ENCODE peak calls at places on chromosomes 5 and 9, in seven cellular contexts. Y, G, B, D, M, K and S are unnamed samples.

GRCh38 chr5:132103969-132104391 is 30.4 kb downstream of the CSF2 start:
- DNase-seq in Y (no peak), G (no peak), B (no peak), D (no peak), M (peak; percentile 64), K (no peak), S (peak; percentile 60)

GRCh38 chr5:111072949-111073682 is 1.6 kb downstream of the TSLP start:
- DNase-seq in Y (peak; percentile 28), G (peak; percentile 92), B (peak; percentile 36), D (peak; percentile 65), M (peak; percentile 38), K (peak; percentile 29), S (peak; percentile 73)

GRCh38 chr5:81626524-81626923 is 124.4 kb downstream of the SSBP2 start:
- DNase-seq in Y (peak; percentile 90), G (no peak), B (peak; percentile 82), D (peak; percentile 59), M (no peak), K (peak; percentile 91), S (no peak)

GRCh38 chr5:9188131-9188530 is 357.7 kb downstream of the SEMA5A start:
- DNase-seq in Y (peak; percentile 96), G (no peak), B (peak; percentile 95), D (peak; percentile 68), M (no peak), K (peak; percentile 86), S (peak; percentile 36)

GRCh38 chr5:73619606-73620334 is 6.2 kb upstream of the ARHGEF28 start:
- DNase-seq in Y (no peak), G (no peak), B (no peak), D (no peak), M (no peak), K (no peak), S (no peak)

GRCh38 chr5:5331838-5332237 is 90.6 kb upstream of the ICE1 start:
- DNase-seq in Y (no peak), G (peak; percentile 50), B (no peak), D (no peak), M (no peak), K (peak; percentile 50), S (peak; percentile 12)

GRCh38 chr5:177472460-177473441 is 683 bp downstream of the DBN1 start:
- DNase-seq in Y (no peak), G (peak; percentile 75), B (no peak), D (peak; percentile 66), M (peak; percentile 45), K (peak; percentile 53), S (peak; percentile 59)

GRCh38 chr5:178471666-178472065 is 118.5 kb downstream of the COL23A1 start:
- DNase-seq in Y (no peak), G (peak; percentile 42), B (no peak), D (no peak), M (no peak), K (no peak), S (no peak)

GRCh38 chr5:81192351-81192750 is 40.8 kb upstream of the CKMT2 start:
- DNase-seq in Y (no peak), G (peak; percentile 79), B (no peak), D (no peak), M (no peak), K (no peak), S (no peak)

GRCh38 chr5:156361451-156362109 is 34.6 kb downstream of the SGCD start:
- DNase-seq in Y (peak; percentile 88), G (no peak), B (no peak), D (peak; percentile 54), M (no peak), K (peak; percentile 39), S (no peak)

GRCh38 chr9:137666950-137667670 is 48.3 kb downstream of the EHMT1 start:
- DNase-seq in Y (no peak), G (peak; percentile 90), B (no peak), D (no peak), M (peak; percentile 90), K (no peak), S (no peak)

GRCh38 chr9:68983008-68983411 is 30.9 kb downstream of the PRKACG start:
- DNase-seq in Y (no peak), G (no peak), B (no peak), D (no peak), M (no peak), K (no peak), S (no peak)

GRCh38 chr5:5141625-5142527 is 1.7 kb downstream of the ADAMTS16 start:
- DNase-seq in Y (peak; percentile 51), G (peak; percentile 71), B (peak; percentile 79), D (peak; percentile 89), M (peak; percentile 68), K (peak; percentile 47), S (peak; percentile 59)

GRCh38 chr5:5359623-5360022 is 62.9 kb upstream of the ICE1 start:
- DNase-seq in Y (no peak), G (no peak), B (no peak), D (no peak), M (no peak), K (no peak), S (no peak)

GRCh38 chr5:16271851-16272250 is 92.3 kb upstream of the MARCHF11 start:
- DNase-seq in Y (no peak), G (peak; percentile 59), B (no peak), D (no peak), M (no peak), K (no peak), S (no peak)

GRCh38 chr9:80175286-80175906 is 603.6 kb downstream of the TLE4 start:
- DNase-seq in Y (peak; percentile 64), G (no peak), B (peak; percentile 75), D (peak; percentile 80), M (peak; percentile 56), K (peak; percentile 36), S (peak; percentile 40)

GRCh38 chr5:142767178-142767577 is 3.0 kb upstream of the ARHGAP26 start:
- DNase-seq in Y (no peak), G (no peak), B (no peak), D (no peak), M (no peak), K (no peak), S (no peak)

GRCh38 chr9:5442400-5443011 is 4.8 kb upstream of the PLGRKT start:
- DNase-seq in Y (peak; percentile 66), G (peak; percentile 72), B (peak; percentile 82), D (peak; percentile 69), M (peak; percentile 76), K (peak; percentile 50), S (peak; percentile 26)

GRCh38 chr5:38848637-38849036 is 2.8 kb downstream of the OSMR start:
- DNase-seq in Y (no peak), G (no peak), B (no peak), D (no peak), M (no peak), K (no peak), S (no peak)
- H3K4me3 ChIP-seq in Y (peak overlapping the region; percentile 18), G (no peak overlapping the region), B (no peak overlapping the region), D (peak overlapping the region; percentile 100), M (no peak overlapping the region), K (peak overlapping the region; percentile 95), S (no peak overlapping the region)

GRCh38 chr9:111118256-111118950 is 80.1 kb upstream of the LPAR1 start:
- DNase-seq in Y (peak; percentile 89), G (no peak), B (peak; percentile 34), D (peak; percentile 58), M (no peak), K (peak; percentile 77), S (no peak)
- H3K4me3 ChIP-seq in Y (no peak overlapping the region), G (no peak overlapping the region), B (no peak overlapping the region), D (no peak overlapping the region), M (no peak overlapping the region), K (no peak overlapping the region), S (no peak overlapping the region)

GRCh38 chr5:139417214-139417613 is 13.3 kb upstream of the SPATA24 start:
- DNase-seq in Y (peak; percentile 76), G (no peak), B (peak; percentile 80), D (peak; percentile 3), M (no peak), K (peak; percentile 53), S (peak; percentile 31)

GRCh38 chr5:139415869-139416268 is 12.0 kb upstream of the SPATA24 start:
- DNase-seq in Y (no peak), G (no peak), B (no peak), D (no peak), M (no peak), K (no peak), S (no peak)

GRCh38 chr5:139415221-139415861 is 11.5 kb upstream of the SPATA24 start:
- DNase-seq in Y (no peak), G (no peak), B (no peak), D (no peak), M (no peak), K (no peak), S (no peak)

GRCh38 chr5:139414601-139415121 is 10.8 kb upstream of the SPATA24 start:
- DNase-seq in Y (no peak), G (no peak), B (no peak), D (no peak), M (no peak), K (peak; percentile 48), S (no peak)

DNA sequence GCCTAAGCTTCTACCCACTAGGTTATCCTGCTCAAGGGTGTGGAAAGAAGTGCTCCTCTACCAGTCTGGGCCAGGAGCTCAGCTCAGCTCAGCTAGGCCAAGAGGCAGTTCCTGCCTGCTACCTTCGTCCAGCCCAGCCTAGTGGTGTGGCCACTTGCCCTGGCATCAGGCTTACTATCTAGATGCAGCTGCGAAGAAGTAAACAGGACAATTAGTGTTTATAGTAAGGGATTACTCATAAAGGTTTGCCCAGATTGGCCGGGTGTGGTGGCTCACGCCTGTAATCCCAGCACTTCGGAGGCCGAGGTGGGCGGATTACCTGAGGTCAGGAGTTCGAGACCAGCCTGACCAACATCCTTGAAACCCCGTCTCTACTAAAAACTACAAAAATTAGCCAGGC is 12.8 kb upstream of the SPATA24 start:
- DNase-seq in Y (no peak), G (no peak), B (no peak), D (no peak), M (no peak), K (no peak), S (no peak)
- H3K4me3 ChIP-seq in Y (no peak overlapping the region), G (no peak overlapping the region), B (no peak overlapping the region), D (no peak overlapping the region), M (no peak overlapping the region), K (no peak overlapping the region), S (no peak overlapping the region)

GRCh38 chr9:35912791-35913400 is 3.6 kb downstream of the SPAAR start:
- DNase-seq in Y (no peak), G (no peak), B (no peak), D (no peak), M (no peak), K (no peak), S (no peak)
- H3K4me3 ChIP-seq in Y (no peak overlapping the region), G (no peak overlapping the region), B (no peak overlapping the region), D (no peak overlapping the region), M (no peak overlapping the region), K (no peak overlapping the region), S (no peak overlapping the region)

GRCh38 chr5:90168399-90168798 is 241.2 kb downstream of the CETN3 start:
- DNase-seq in Y (no peak), G (no peak), B (no peak), D (no peak), M (no peak), K (no peak), S (no peak)
- H3K4me3 ChIP-seq in Y (no peak overlapping the region), G (no peak overlapping the region), B (no peak overlapping the region), D (no peak overlapping the region), M (no peak overlapping the region), K (no peak overlapping the region), S (no peak overlapping the region)

DNA sequence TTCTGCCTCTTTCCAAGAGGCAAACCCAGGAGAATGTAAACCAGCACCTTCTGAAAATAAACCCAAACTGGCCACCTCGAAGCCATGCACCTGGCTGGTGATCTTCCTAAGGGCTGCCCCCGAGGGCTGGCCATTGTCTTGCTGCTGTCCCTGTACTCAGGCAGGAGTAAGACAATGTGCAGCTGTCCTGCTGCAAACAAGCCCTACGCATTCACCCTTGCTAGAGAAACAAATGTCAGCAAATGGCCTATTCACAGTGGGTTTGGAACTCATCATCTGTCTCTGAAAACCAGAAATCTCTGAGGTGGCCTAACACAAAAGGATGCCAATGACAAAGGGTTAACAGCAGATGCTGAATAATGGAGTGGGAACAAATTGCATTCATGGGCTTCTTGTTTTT is 261.8 kb upstream of the VLDLR start:
- DNase-seq in Y (no peak), G (no peak), B (no peak), D (no peak), M (no peak), K (no peak), S (no peak)
- H3K4me3 ChIP-seq in Y (no peak overlapping the region), G (no peak overlapping the region), B (no peak overlapping the region), D (no peak overlapping the region), M (no peak overlapping the region), K (no peak overlapping the region), S (no peak overlapping the region)